ENCODE peak calls at places on chromosomes 11 and 22, in five cellular contexts. T is cardiac muscle cell, F is fibroblast of the conjunctiva, E is choroid plexus epithelial cell, O is COR-L47. Z is an unnamed sample.

GRCh38 chr22:37601540-37602442 is 6.8 kb upstream of the GGA1 start:
- DNase-seq in E (peak; percentile 66), F (peak; percentile 33), O (no peak), T (peak; percentile 75), Z (peak; percentile 20)

GRCh38 chr11:134758342-134758931 is 346.4 kb upstream of the B3GAT1 start:
- DNase-seq in O (no peak), E (no peak), T (no peak), F (no peak), Z (no peak)

GRCh38 chr11:79514695-79515094 is 73.9 kb upstream of the TENM4 start:
- DNase-seq in F (no peak), E (no peak), T (no peak), O (no peak), Z (no peak)

GRCh38 chr22:46076651-46077339 is 73.5 kb upstream of the PPARA start:
- DNase-seq in O (no peak), E (peak; percentile 44), F (no peak), T (peak; percentile 65), Z (no peak)

GRCh38 chr22:50600541-50600940 is at the start of gene MAPK8IP2:
- DNase-seq in T (no peak), O (peak; percentile 60), F (no peak), E (no peak), Z (no peak)

GRCh38 chr11:69000831-69001245 is 12.2 kb downstream of the MRGPRF start:
- DNase-seq in F (peak; percentile 80), T (peak; percentile 87), E (peak; percentile 74), O (no peak), Z (peak; percentile 10)

GRCh38 chr22:36369922-36370781 is 17.6 kb downstream of the MYH9 start:
- DNase-seq in O (peak; percentile 35), E (peak; percentile 60), F (no peak), T (peak; percentile 64), Z (peak; percentile 11)

GRCh38 chr11:115523727-115524399 is 19.6 kb upstream of the CADM1 start:
- DNase-seq in O (no peak), T (no peak), E (no peak), F (no peak), Z (no peak)

GRCh38 chr22:45969414-45969799 is 7.6 kb downstream of the WNT7B start:
- DNase-seq in O (no peak), E (peak; percentile 19), T (peak; percentile 17), F (no peak), Z (no peak)

GRCh38 chr11:86668929-86669328 is 3.5 kb downstream of the ME3 start:
- DNase-seq in E (no peak), F (no peak), T (no peak), O (no peak), Z (no peak)

GRCh38 chr11:77019976-77020591 is 14.1 kb upstream of the B3GNT6 start:
- DNase-seq in E (peak; percentile 27), F (no peak), O (no peak), T (peak; percentile 32), Z (no peak)

GRCh38 chr11:102410382-102410784 is 42.2 kb downstream of the TMEM123 start:
- DNase-seq in O (no peak), E (peak; percentile 41), F (no peak), T (peak; percentile 64), Z (no peak)

GRCh38 chr11:16607675-16608644 is 130.5 kb upstream of the C11orf58 start:
- DNase-seq in F (no peak), T (peak; percentile 77), O (no peak), E (no peak), Z (no peak)

GRCh38 chr11:95556342-95557151 is 233.0 kb downstream of the FAM76B start:
- DNase-seq in E (peak; percentile 37), T (peak; percentile 68), F (peak; percentile 71), O (no peak), Z (no peak)